ENCODE peak calls at places on chromosomes 13 and 19, in six cellular contexts. One of them, this sample, is unnamed.

GRCh38 chr19:11982526-11982925 is 17.7 kb downstream of the ZNF763 start:
- DNase-seq in Peyer's patch: no peak
- DNase-seq in brain microvascular endothelial cell: peak; percentile 4
- DNase-seq in fibroblast of lung: no peak
- DNase-seq in fibroblast of villous mesenchyme: no peak
- DNase-seq in cardiac fibroblast: no peak
- DNase-seq in this sample: no peak

GRCh38 chr13:99991013-99991805 is 9.6 kb downstream of the ZIC2 start:
- DNase-seq in Peyer's patch: no peak
- DNase-seq in brain microvascular endothelial cell: no peak
- DNase-seq in fibroblast of lung: no peak
- DNase-seq in fibroblast of villous mesenchyme: no peak
- DNase-seq in cardiac fibroblast: no peak
- DNase-seq in this sample: no peak

GRCh38 chr13:98405107-98405571 is 171.8 kb downstream of the STK24 start:
- DNase-seq in Peyer's patch: no peak
- DNase-seq in brain microvascular endothelial cell: no peak
- DNase-seq in fibroblast of lung: peak; percentile 29
- DNase-seq in fibroblast of villous mesenchyme: no peak
- DNase-seq in cardiac fibroblast: peak; percentile 72
- DNase-seq in this sample: peak; percentile 52

GRCh38 chr19:3378352-3379146 is 12.2 kb downstream of the NFIC start:
- DNase-seq in Peyer's patch: no peak
- DNase-seq in brain microvascular endothelial cell: no peak
- DNase-seq in fibroblast of lung: no peak
- DNase-seq in fibroblast of villous mesenchyme: no peak
- DNase-seq in cardiac fibroblast: no peak
- DNase-seq in this sample: no peak

GRCh38 chr13:27691207-27691606 is 69.5 kb downstream of the POLR1D start:
- DNase-seq in Peyer's patch: no peak
- DNase-seq in brain microvascular endothelial cell: no peak
- DNase-seq in fibroblast of lung: no peak
- DNase-seq in fibroblast of villous mesenchyme: no peak
- DNase-seq in cardiac fibroblast: no peak
- DNase-seq in this sample: no peak

GRCh38 chr13:109626386-109627171 is 159.8 kb downstream of the IRS2 start:
- DNase-seq in Peyer's patch: no peak
- DNase-seq in brain microvascular endothelial cell: no peak
- DNase-seq in fibroblast of lung: no peak
- DNase-seq in fibroblast of villous mesenchyme: no peak
- DNase-seq in cardiac fibroblast: no peak
- DNase-seq in this sample: no peak

GRCh38 chr19:15869109-15869555 is 28.7 kb downstream of the CYP4F2 start:
- DNase-seq in Peyer's patch: no peak
- DNase-seq in brain microvascular endothelial cell: peak; percentile 7
- DNase-seq in fibroblast of lung: peak; percentile 4
- DNase-seq in fibroblast of villous mesenchyme: peak; percentile 13
- DNase-seq in cardiac fibroblast: peak; percentile 23
- DNase-seq in this sample: peak; percentile 35

GRCh38 chr13:108220042-108220441 is 1.9 kb downstream of the ABHD13 start:
- DNase-seq in Peyer's patch: no peak
- DNase-seq in brain microvascular endothelial cell: no peak
- DNase-seq in fibroblast of lung: no peak
- DNase-seq in fibroblast of villous mesenchyme: no peak
- DNase-seq in cardiac fibroblast: no peak
- DNase-seq in this sample: no peak

GRCh38 chr19:19777692-19778091 is 43.9 kb downstream of the ZNF506 start:
- DNase-seq in Peyer's patch: no peak
- DNase-seq in brain microvascular endothelial cell: no peak
- DNase-seq in fibroblast of lung: no peak
- DNase-seq in fibroblast of villous mesenchyme: no peak
- DNase-seq in cardiac fibroblast: no peak
- DNase-seq in this sample: no peak
- TF ChIP-seq CTCF in Peyer's patch: no peak
- TF ChIP-seq CTCF in brain microvascular endothelial cell: no peak
- TF ChIP-seq CTCF in fibroblast of lung: no peak
- TF ChIP-seq CTCF in fibroblast of villous mesenchyme: no peak
- TF ChIP-seq CTCF in cardiac fibroblast: no peak
- TF ChIP-seq CTCF in this sample: no peak

DNA sequence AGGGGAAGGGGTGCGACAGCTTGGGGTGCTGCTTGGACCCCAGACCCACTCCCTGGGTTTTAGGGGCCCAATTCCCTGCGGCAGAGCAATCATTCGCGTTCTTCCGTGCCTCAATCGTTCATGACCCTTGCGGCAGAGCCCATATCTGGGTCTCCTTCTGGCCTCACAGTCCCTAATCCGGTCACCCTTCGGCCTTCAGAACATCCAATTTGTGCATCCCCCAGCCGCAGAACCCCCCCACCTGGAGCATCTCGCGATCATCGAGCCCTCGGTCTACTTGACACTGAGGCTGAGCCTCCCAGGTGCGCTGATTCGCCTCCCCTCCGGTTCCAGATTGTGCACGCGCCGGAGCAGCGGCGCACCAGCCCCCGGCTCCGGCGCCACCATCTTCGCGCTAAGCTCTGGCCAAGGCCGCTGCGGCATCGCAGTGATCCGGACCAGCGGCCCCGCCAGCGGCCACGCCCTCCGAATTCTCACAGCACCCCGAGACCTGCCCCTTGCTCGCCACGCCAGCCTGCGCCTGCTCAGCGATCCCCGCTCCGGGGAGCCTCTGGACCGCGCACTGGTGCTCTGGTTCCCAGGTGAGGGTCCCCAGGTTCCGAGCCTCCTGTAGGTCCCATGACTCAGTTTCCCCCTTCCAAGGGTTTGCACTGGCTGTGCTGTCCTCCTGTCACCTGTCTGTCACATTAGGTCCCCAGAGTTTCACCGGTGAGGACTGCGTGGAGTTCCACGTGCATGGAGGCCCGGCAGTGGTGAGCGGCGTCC is 504 bp downstream of the GTPBP3 start:
- DNase-seq in Peyer's patch: no peak
- DNase-seq in brain microvascular endothelial cell: no peak
- DNase-seq in fibroblast of lung: no peak
- DNase-seq in fibroblast of villous mesenchyme: no peak
- DNase-seq in cardiac fibroblast: no peak
- DNase-seq in this sample: no peak
- H3K4me3 ChIP-seq in Peyer's patch: peak overlapping the region; percentile 69
- H3K4me3 ChIP-seq in brain microvascular endothelial cell: peak overlapping the region; percentile 87
- H3K4me3 ChIP-seq in fibroblast of lung: peak overlapping the region; percentile 77
- H3K4me3 ChIP-seq in fibroblast of villous mesenchyme: peak overlapping the region; percentile 99
- H3K4me3 ChIP-seq in cardiac fibroblast: peak overlapping the region; percentile 84
- H3K4me3 ChIP-seq in this sample: peak overlapping the region; percentile 94

GRCh38 chr13:49214917-49215376 is 5.2 kb upstream of the MLNR start:
- DNase-seq in Peyer's patch: peak; percentile 37
- DNase-seq in brain microvascular endothelial cell: no peak
- DNase-seq in fibroblast of lung: no peak
- DNase-seq in fibroblast of villous mesenchyme: peak; percentile 30
- DNase-seq in cardiac fibroblast: peak; percentile 35
- DNase-seq in this sample: no peak
- TF ChIP-seq CTCF in Peyer's patch: peak; percentile 26
- TF ChIP-seq CTCF in brain microvascular endothelial cell: peak; percentile 13
- TF ChIP-seq CTCF in fibroblast of lung: no peak
- TF ChIP-seq CTCF in fibroblast of villous mesenchyme: no peak
- TF ChIP-seq CTCF in cardiac fibroblast: no peak
- TF ChIP-seq CTCF in this sample: no peak

GRCh38 chr13:75345191-75345590 is 136.8 kb downstream of the TBC1D4 start:
- DNase-seq in Peyer's patch: no peak
- DNase-seq in brain microvascular endothelial cell: peak; percentile 26
- DNase-seq in fibroblast of lung: no peak
- DNase-seq in fibroblast of villous mesenchyme: peak; percentile 42
- DNase-seq in cardiac fibroblast: peak; percentile 33
- DNase-seq in this sample: peak; percentile 6
- H3K4me3 ChIP-seq in Peyer's patch: no peak overlapping the region
- H3K4me3 ChIP-seq in brain microvascular endothelial cell: no peak overlapping the region
- H3K4me3 ChIP-seq in fibroblast of lung: no peak overlapping the region
- H3K4me3 ChIP-seq in fibroblast of villous mesenchyme: no peak overlapping the region
- H3K4me3 ChIP-seq in cardiac fibroblast: no peak overlapping the region
- H3K4me3 ChIP-seq in this sample: no peak overlapping the region

DNA sequence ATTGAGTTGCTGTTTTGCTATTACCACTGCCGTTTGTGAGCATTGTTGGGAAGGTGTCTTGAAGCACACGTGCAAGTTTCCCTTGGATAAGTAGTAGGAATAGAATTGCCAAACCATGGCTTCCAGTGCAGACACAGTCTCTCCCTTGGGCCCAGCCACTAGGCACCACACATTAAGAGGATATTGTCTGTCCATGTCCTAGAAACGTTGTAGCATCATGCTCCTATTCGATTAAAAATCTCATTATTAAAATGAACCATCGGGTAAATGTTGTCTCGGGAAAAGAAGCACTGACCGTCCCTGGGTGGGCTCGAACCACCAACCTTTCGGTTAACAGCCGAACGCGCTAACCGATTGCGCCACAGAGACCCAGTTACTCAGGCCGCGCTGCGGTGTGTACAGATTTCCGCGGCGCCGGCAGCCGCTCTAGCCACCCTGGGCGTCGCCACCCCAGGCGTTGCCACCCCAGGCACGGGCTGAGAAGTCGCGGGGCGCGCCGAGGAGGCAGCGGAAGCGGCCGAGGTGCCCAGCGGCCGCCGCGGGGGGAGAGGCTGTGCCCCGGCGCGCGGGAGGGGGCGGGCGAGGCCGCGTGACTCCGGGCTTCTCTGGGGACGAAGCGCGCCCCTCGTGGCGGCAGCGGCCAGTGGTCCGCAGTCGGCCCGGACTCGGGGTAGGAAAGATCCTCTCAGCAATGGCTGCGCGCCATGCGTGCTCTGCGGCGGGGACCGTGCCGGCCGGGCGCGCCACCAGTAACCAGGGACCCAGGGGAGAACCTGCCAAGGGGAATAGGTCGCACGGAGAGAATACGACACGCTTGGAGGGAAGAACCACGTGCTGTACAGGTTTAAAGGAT is 56.2 kb downstream of the USPL1 start:
- DNase-seq in Peyer's patch: peak; percentile 88
- DNase-seq in brain microvascular endothelial cell: peak; percentile 68
- DNase-seq in fibroblast of lung: peak; percentile 90
- DNase-seq in fibroblast of villous mesenchyme: peak; percentile 83
- DNase-seq in cardiac fibroblast: peak; percentile 86
- DNase-seq in this sample: peak; percentile 87
- TF ChIP-seq CTCF in Peyer's patch: peak; percentile 61
- TF ChIP-seq CTCF in brain microvascular endothelial cell: peak; percentile 67
- TF ChIP-seq CTCF in fibroblast of lung: peak; percentile 43
- TF ChIP-seq CTCF in fibroblast of villous mesenchyme: peak; percentile 57
- TF ChIP-seq CTCF in cardiac fibroblast: peak; percentile 49
- TF ChIP-seq CTCF in this sample: peak; percentile 49

This sample was measured in AG10803.